ENCODE peak calls at places on chromosomes 4 and X, in five cellular contexts. T is transverse colon, H is sigmoid colon, J is stomach, K is prostate gland. A is an unnamed sample.

GRCh38 chr4:19945979-19946380 is 305.7 kb upstream of the SLIT2 start:
- DNase-seq in H (no peak), K (no peak), T (no peak), J (no peak), A (no peak)

GRCh38 chr4:69239092-69239491 is 24.5 kb upstream of the UGT2B11 start:
- DNase-seq in K (no peak), H (no peak), J (no peak), T (no peak), A (no peak)

GRCh38 chr4:121822796-121823504 is 733 bp downstream of the CCNA2 start:
- DNase-seq in H (peak), J (peak), K (peak), T (peak), A (peak)

GRCh38 chrX:131614241-131614640 is 70.4 kb downstream of the OR13H1 start:
- DNase-seq in J (no peak), K (no peak), H (no peak), T (no peak), A (no peak)

GRCh38 chr4:2797545-2798305 is 4.8 kb downstream of the SH3BP2 start:
- DNase-seq in K (peak), H (peak), J (peak), T (no peak), A (no peak)

GRCh38 chrX:139877710-139878414 is 55.0 kb downstream of the ATP11C start:
- DNase-seq in J (no peak), K (no peak), T (no peak), H (no peak), A (no peak)

GRCh38 chr4:80101768-80102116 is 28.7 kb upstream of the ANTXR2 start:
- DNase-seq in K (no peak), T (no peak), J (no peak), H (no peak), A (no peak)

GRCh38 chr4:7894098-7894676 is 45.5 kb downstream of the AFAP1 start:
- DNase-seq in J (no peak), K (peak), T (no peak), H (no peak), A (no peak)

GRCh38 chr4:175562111-175562510 is 250.0 kb downstream of the GPM6A start:
- DNase-seq in T (no peak), K (no peak), H (no peak), J (no peak), A (no peak)

GRCh38 chr4:151774324-151774723 is 13.5 kb upstream of the GATB start:
- DNase-seq in T (no peak), J (no peak), K (no peak), H (no peak), A (no peak)

GRCh38 chr4:146510942-146511341 is 10.8 kb downstream of the SLC10A7 start:
- DNase-seq in K (no peak), J (no peak), H (no peak), T (no peak), A (no peak)

GRCh38 chr4:68077737-68078136 is 51.9 kb downstream of the TMPRSS11F start:
- DNase-seq in H (no peak), T (no peak), K (no peak), J (no peak), A (no peak)

GRCh38 chr4:116320859-116321258 is 764.5 kb downstream of the TRAM1L1 start:
- DNase-seq in K (no peak), H (no peak), J (no peak), T (no peak), A (no peak)

GRCh38 chr4:165124488-165124887 is 11.8 kb upstream of the TMEM192 start:
- DNase-seq in K (no peak), J (no peak), T (no peak), H (no peak), A (no peak)

GRCh38 chr4:74367656-74368055 is 2.7 kb downstream of the EREG start:
- DNase-seq in J (no peak), K (no peak), T (no peak), H (no peak), A (no peak)

DNA sequence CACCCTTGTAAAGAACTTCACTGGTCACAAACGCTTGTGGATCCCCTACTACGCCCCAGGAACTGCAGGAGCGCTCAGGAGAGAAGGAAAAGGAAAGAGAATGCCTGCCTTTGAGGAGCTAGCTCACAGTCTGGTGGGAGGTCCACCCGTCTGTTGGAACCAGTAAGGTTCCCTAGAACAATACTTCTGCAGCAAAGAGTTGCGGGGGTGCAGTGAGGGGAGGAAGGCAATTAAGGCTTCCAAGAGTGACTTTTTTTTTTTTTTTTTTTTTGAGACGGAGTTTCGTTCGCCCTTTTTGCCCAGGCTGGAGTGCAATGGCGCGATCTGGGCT is 321 bp upstream of the CTPS2 start:
- DNase-seq in H (no peak), T (no peak), K (no peak), J (no peak), A (no peak)
- TF ChIP-seq POLR2AphosphoS5 in H (no peak), T (no peak), K (no peak), J (no peak), A (no peak)

DNA sequence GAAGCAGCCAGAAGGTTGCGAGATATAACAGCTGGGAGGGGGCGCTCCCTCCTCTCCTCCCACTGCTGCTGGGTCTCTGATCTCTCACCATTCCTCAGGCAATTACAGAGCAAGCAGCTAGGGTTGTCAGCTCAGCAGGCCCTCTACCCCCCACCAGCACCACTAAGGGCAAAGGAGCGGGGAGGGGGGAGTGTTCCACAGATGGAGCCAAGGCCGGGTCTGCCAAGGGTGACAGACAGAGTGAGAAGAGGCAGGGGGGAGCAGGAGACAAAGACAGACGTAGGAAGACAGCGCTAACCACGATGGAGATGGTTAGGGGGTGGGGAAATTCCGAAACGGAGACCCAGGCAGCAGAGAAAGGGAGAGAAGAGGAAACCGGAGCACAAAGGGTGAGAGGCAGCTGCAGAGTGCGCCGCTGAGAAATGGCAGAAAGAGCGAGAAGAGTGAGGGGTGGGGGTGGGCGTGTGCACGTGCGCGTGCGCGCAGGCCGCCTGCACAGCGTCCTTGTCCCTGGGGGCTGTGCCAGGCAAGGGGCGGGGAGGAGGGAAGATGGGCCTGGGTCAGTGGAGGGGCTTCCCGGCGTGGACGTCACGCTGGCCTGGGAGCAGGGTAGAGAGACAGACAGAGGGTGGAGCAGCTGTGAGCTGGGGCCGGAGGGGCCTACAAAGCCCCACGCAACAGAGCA is 6.9 kb downstream of the L1CAM start:
- DNase-seq in K (no peak), T (no peak), H (no peak), J (no peak), A (no peak)
- TF ChIP-seq POLR2AphosphoS5 in K (no peak), T (no peak), H (no peak), J (no peak), A (no peak)

DNA sequence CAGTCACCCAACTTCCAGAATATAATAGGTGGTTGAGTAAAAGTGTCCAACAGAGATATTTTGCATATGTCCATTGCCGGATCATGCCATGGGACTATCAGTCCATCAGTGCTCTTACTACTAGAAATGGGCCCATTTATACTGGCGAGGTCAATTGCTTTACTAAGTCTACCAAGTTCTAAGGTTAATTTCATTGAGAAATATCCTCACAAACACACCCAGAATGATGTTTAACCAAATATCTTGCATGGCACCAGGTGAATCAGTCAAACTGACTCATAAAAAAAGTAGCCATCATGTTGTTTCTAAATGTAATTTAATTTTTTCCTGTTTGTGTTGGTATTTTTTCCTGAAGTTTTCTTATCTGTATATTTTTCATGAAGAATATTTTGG is 1217.0 kb downstream of the RAPGEF2 start:
- DNase-seq in K (no peak), H (no peak), J (no peak), T (no peak), A (no peak)
- TF ChIP-seq POLR2AphosphoS5 in K (no peak), H (no peak), J (no peak), T (no peak), A (no peak)

GRCh38 chr4:90127223-90127705 is at the start of gene CCSER1:
- DNase-seq in H (peak), J (peak), K (peak), T (peak), A (peak)
- TF ChIP-seq POLR2AphosphoS5 in H (peak), J (peak), K (peak), T (peak), A (peak)

GRCh38 chr4:89755210-89755609 is 81.8 kb downstream of the SNCA start:
- DNase-seq in H (no peak), J (no peak), K (no peak), T (no peak), A (no peak)

GRCh38 chr4:89754531-89754930 is 82.4 kb downstream of the SNCA start:
- DNase-seq in H (no peak), K (no peak), J (no peak), T (no peak), A (no peak)

GRCh38 chr4:89752932-89753598 is 83.9 kb downstream of the SNCA start:
- DNase-seq in H (peak), K (no peak), T (no peak), J (no peak), A (no peak)

GRCh38 chr4:89751416-89751815 is 85.5 kb downstream of the SNCA start:
- DNase-seq in T (no peak), H (no peak), J (no peak), K (no peak), A (no peak)

GRCh38 chr4:89753601-89754066 is 83.3 kb downstream of the SNCA start:
- DNase-seq in H (no peak), K (peak), T (no peak), J (no peak), A (no peak)
- TF ChIP-seq POLR2AphosphoS5 in H (peak), K (peak), T (peak), J (peak), A (no peak)

GRCh38 chr4:16225681-16225995 is 633 bp downstream of the TAPT1 start:
- DNase-seq in H (no peak), J (no peak), K (no peak), T (no peak), A (no peak)

GRCh38 chr4:16226816-16227461 is 668 bp upstream of the TAPT1 start:
- DNase-seq in K (peak), T (peak), H (peak), J (peak), A (peak)

GRCh38 chr4:16225139-16225538 is 1.1 kb downstream of the TAPT1 start:
- DNase-seq in J (no peak), H (no peak), K (no peak), T (no peak), A (no peak)

GRCh38 chr4:16227462-16227868 is 1.2 kb upstream of the TAPT1 start:
- DNase-seq in J (peak), T (peak), K (no peak), H (peak), A (no peak)

GRCh38 chr4:16225996-16226815 is at the start of gene TAPT1:
- DNase-seq in K (peak), J (peak), T (peak), H (peak), A (peak)
- TF ChIP-seq POLR2AphosphoS5 in K (no peak), J (peak), T (peak), H (peak), A (no peak)

GRCh38 chrX:37781808-37782207 is 1.9 kb downstream of the CYBB start:
- DNase-seq in K (no peak), H (no peak), T (no peak), J (no peak), A (no peak)
- TF ChIP-seq POLR2AphosphoS5 in K (no peak), H (no peak), T (no peak), J (no peak), A (no peak)

DNA sequence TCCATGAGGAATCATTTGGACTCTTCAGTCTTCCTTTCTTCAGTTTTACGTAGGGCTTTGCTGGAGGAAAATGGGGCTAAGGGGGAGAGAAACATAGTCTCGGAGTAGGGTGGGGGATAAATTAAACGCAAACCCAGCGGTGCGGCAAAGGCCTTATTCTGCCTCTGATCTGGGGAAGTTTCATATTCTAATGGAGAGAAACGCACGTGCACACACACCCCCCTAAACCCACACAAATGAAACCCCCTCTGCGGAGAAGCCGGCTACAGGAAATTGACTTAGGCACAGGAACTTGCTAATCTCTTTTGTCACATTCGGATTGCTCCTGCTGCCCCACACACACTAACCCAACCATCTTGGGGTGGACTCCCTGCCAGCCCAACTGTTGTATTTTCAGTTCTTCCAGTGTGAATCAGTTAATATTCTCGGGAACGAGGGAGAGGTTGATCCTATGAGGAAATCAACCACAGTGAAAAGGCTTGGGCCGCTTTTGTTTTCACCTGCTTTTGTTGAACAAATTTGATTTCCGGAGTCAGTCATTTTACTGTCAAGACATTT is at the start of gene RHOH:
- DNase-seq in T (peak), K (no peak), H (no peak), J (peak), A (no peak)
- TF ChIP-seq POLR2AphosphoS5 in T (peak), K (no peak), H (no peak), J (no peak), A (peak)

A was measured in GM12891.